ENCODE peak calls at places on chromosomes 2 and 18, in nine cellular contexts. P is HCT116, V is neural progenitor cell, G is MM.1S, M is PC-3, A is GM23248, H is hepatocyte, Z is SK-N-SH, B is GM23338. X is an unnamed sample.

GRCh38 chr2:203893386-203893785 is 25.8 kb downstream of the CTLA4 start:
- DNase-seq in A (peak; percentile 62), Z (no peak), P (no peak), B (no peak), G (no peak), M (no peak), H (no peak), V (no peak), X (no peak)

GRCh38 chr2:7868836-7869235 is 813.0 kb upstream of the ID2 start:
- DNase-seq in V (no peak), A (no peak), H (no peak), P (no peak), G (no peak), M (no peak), Z (no peak), B (no peak), X (no peak)

GRCh38 chr2:199128476-199129214 is 329.1 kb downstream of the SATB2 start:
- DNase-seq in H (no peak), V (no peak), P (no peak), A (peak; percentile 40), G (no peak), M (no peak), Z (no peak), B (no peak), X (no peak)

GRCh38 chr2:180159921-180160320 is 152.8 kb upstream of the CWC22 start:
- DNase-seq in H (no peak), M (no peak), V (no peak), B (no peak), Z (no peak), G (no peak), A (no peak), P (no peak), X (no peak)

GRCh38 chr18:13440277-13441248 is 222.0 kb downstream of the LDLRAD4 start:
- DNase-seq in M (no peak), H (no peak), P (no peak), G (no peak), Z (no peak), A (no peak), B (no peak), V (no peak), X (peak; percentile 15)

GRCh38 chr18:26487437-26487836 is 60.9 kb downstream of the KCTD1 start:
- DNase-seq in H (peak; percentile 34), B (no peak), P (no peak), G (no peak), M (peak; percentile 81), V (no peak), Z (no peak), A (peak; percentile 62), X (no peak)

GRCh38 chr18:28143725-28144124 is 33.2 kb downstream of the CDH2 start:
- DNase-seq in G (no peak), A (no peak), Z (no peak), V (no peak), M (no peak), H (no peak), B (no peak), P (no peak), X (no peak)

GRCh38 chr2:121634354-121635307 is 14.6 kb downstream of the CLASP1 start:
- DNase-seq in Z (no peak), M (peak; percentile 95), P (peak; percentile 24), G (no peak), H (no peak), A (peak; percentile 52), V (no peak), B (no peak), X (no peak)

GRCh38 chr2:38074775-38075435 is 1.0 kb downstream of the CYP1B1 start:
- DNase-seq in V (peak; percentile 87), B (peak; percentile 66), Z (no peak), H (peak; percentile 60), M (peak; percentile 39), P (no peak), A (peak; percentile 64), G (no peak), X (no peak)

DNA sequence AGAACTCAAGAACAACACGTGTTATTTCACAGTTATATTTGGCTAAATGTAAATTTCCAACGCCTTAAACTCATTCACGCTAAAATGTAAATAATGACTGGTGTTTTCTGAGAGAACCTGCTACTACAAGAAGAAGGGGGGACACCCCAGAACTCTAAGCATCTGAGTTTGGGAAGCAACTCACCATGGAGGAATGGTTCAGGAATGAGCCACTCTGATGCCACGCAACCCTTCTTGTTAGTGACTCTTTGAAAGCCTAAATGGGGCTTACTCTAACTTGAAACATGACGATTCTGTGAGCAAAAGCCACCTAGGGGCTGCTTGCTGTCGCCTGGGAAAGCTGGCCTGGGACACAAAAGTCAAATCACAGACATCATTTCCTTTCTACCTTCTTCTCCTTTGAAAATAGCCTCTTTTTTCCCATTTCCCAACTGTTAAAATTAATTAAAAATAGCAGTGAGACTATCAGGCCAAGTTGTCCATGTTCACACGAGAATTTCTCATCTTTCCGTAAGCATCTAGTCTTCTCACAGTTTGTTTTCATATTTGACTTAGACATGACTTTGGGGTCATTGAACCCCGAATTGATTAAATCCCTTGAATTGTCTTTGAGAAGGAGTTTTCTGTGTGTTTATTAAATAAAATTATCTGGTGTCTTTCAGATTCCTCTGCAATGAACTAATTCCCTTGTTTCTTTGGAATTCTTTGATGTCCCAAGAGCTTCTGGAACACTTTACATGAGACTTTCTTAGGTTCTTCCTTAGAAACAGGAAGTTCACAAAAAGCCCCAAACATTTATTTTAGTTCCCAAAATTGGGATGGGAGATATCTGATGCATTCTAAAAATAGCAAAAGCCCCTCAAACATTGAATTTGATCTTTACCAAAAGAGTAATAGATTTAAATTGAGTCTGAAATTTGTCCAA is 75.5 kb upstream of the CABLES1 start:
- DNase-seq in G (no peak), H (no peak), P (no peak), A (peak; percentile 35), M (no peak), B (peak; percentile 37), V (no peak), Z (no peak), X (no peak)
- TF ChIP-seq EZH2phosphoT487 in G (no peak), H (no peak), P (no peak), A (no peak), M (no peak), B (no peak), V (no peak), Z (no peak), X (no peak)

GRCh38 chr2:28375236-28375635 is 17.4 kb upstream of the FOSL2 start:
- DNase-seq in G (no peak), Z (no peak), A (no peak), P (no peak), M (no peak), B (no peak), H (no peak), V (no peak), X (no peak)

GRCh38 chr2:28375742-28376631 is 16.7 kb upstream of the FOSL2 start:
- DNase-seq in A (no peak), M (no peak), V (no peak), G (no peak), P (no peak), Z (no peak), H (no peak), B (no peak), X (no peak)

GRCh38 chr2:28377984-28378678 is 14.5 kb upstream of the FOSL2 start:
- DNase-seq in P (no peak), H (no peak), Z (no peak), M (peak; percentile 15), A (no peak), B (no peak), G (no peak), V (peak; percentile 41), X (no peak)

GRCh38 chr2:28378679-28379392 is 13.8 kb upstream of the FOSL2 start:
- DNase-seq in G (no peak), P (no peak), Z (no peak), M (no peak), H (no peak), B (no peak), V (no peak), A (no peak), X (no peak)

GRCh38 chr2:28377201-28377816 is 15.3 kb upstream of the FOSL2 start:
- DNase-seq in V (no peak), Z (no peak), A (no peak), M (no peak), P (no peak), G (no peak), H (no peak), B (no peak), X (no peak)
- TF ChIP-seq EZH2phosphoT487 in V (no peak), Z (no peak), A (no peak), M (no peak), P (no peak), G (no peak), H (no peak), B (no peak), X (no peak)

GRCh38 chr2:61978522-61978921 is 73.0 kb downstream of the COMMD1 start:
- DNase-seq in A (no peak), G (no peak), V (no peak), B (no peak), Z (no peak), H (no peak), M (no peak), P (no peak), X (peak; percentile 29)
- TF ChIP-seq EZH2phosphoT487 in A (no peak), G (no peak), V (no peak), B (no peak), Z (no peak), H (no peak), M (no peak), P (no peak), X (no peak)

DNA sequence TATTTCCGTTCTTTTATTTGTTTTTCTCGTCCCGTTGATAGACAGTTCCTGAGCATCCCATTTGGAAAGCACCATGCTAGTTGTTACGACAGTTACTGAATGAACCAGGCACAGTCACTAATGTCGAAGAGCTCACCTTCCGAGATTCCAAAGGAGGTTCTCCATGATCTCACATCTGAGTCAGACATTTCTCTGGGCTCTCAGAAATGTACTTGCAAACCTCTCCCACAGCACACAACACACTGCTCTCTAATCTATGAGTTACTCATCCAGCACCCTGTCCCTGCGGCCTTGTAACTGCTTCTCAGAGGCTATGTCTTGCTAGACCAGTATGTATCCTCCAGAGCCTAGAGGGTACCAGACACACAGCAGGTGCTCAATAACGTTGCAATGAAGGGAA is 174.7 kb downstream of the DNER start:
- DNase-seq in B (no peak), V (no peak), Z (no peak), P (no peak), A (peak; percentile 1), H (no peak), G (no peak), M (peak; percentile 19), X (no peak)
- TF ChIP-seq EZH2phosphoT487 in B (no peak), V (no peak), Z (no peak), P (no peak), A (no peak), H (no peak), G (no peak), M (no peak), X (no peak)